ENCODE peak calls at places on chromosomes 5 and 9, in ten cellular contexts. V is NCI-H2029, G is skeletal muscle cell, Q is ELR, A is GM03348, B is colonic mucosa, E is fibroblast of the conjunctiva, W is RWPE1, O is psoas muscle, I is activated T-cell treated with anti-CD3 and anti-CD28 coated beads for 1 hour. T is an unnamed sample.

GRCh38 chr9:1009101-1009707 is 32.7 kb downstream of the DMRT3 start:
- DNase-seq in V (peak), G (no peak), Q (peak), A (peak), B (peak), E (peak), W (peak), O (peak), I (peak), T (peak)

GRCh38 chr5:119570935-119571334 is 58.4 kb upstream of the FAM170A start:
- DNase-seq in V (no peak), G (no peak), Q (no peak), A (no peak), B (no peak), E (no peak), W (no peak), O (no peak), I (no peak), T (no peak)

GRCh38 chr9:84851935-84852585 is 182.5 kb downstream of the NTRK2 start:
- DNase-seq in V (no peak), G (peak), Q (peak), A (peak), B (no peak), E (peak), W (peak), O (no peak), I (no peak), T (peak)

GRCh38 chr9:32264171-32264862 is 120.1 kb upstream of the ACO1 start:
- DNase-seq in V (no peak), G (no peak), Q (no peak), A (no peak), B (no peak), E (no peak), W (no peak), O (no peak), I (no peak), T (no peak)

GRCh38 chr9:96071245-96072124 is 196.0 kb downstream of the ERCC6L2 start:
- DNase-seq in V (no peak), G (no peak), Q (peak), A (peak), B (no peak), E (peak), W (peak), O (no peak), I (no peak), T (no peak)

GRCh38 chr5:135433626-135434426 is 13.3 kb downstream of the DCANP1 start:
- DNase-seq in V (no peak), G (peak), Q (peak), A (no peak), B (no peak), E (no peak), W (no peak), O (peak), I (no peak), T (no peak)

GRCh38 chr9:99783799-99784198 is 37.9 kb upstream of the NR4A3 start:
- DNase-seq in V (no peak), G (no peak), Q (no peak), A (no peak), B (no peak), E (no peak), W (no peak), O (no peak), I (no peak), T (no peak)

GRCh38 chr5:101977729-101978345 is 318.2 kb downstream of the SLCO4C1 start:
- DNase-seq in V (peak), G (no peak), Q (peak), A (peak), B (no peak), E (peak), W (peak), O (no peak), I (no peak), T (no peak)

GRCh38 chr5:17118631-17119030 is 98.8 kb upstream of the BASP1 start:
- DNase-seq in V (no peak), G (peak), Q (peak), A (peak), B (peak), E (no peak), W (peak), O (no peak), I (no peak), T (peak)

GRCh38 chr9:19440823-19441580 is 32.2 kb downstream of the ACER2 start:
- DNase-seq in V (no peak), G (no peak), Q (no peak), A (peak), B (no peak), E (no peak), W (no peak), O (no peak), I (no peak), T (no peak)

GRCh38 chr5:96157077-96157780 is 195.6 kb upstream of the ELL2 start:
- DNase-seq in V (no peak), G (no peak), Q (no peak), A (no peak), B (peak), E (no peak), W (no peak), O (no peak), I (no peak), T (no peak)

T was measured in tibial artery.